ENCODE peak calls at places on chromosome 14, in ten cellular contexts. One of them, this sample, is unnamed.

GRCh38 chr14:24367506-24368214 is at the start of gene NFATC4:
- DNase-seq in Ammon's horn: peak
- DNase-seq in retina: peak
- DNase-seq in EH: peak
- DNase-seq in NCI-H1417 treated with DMSO at 0.1 percent for 48 hours: peak
- DNase-seq in AG08396: peak
- DNase-seq in globus pallidus: peak
- DNase-seq in effector memory CD8-positive, alpha-beta T cell: no peak
- DNase-seq in non-pigmented ciliary epithelial cell: peak
- DNase-seq in activated CD4-positive, CD25-positive, alpha-beta regulatory T cell: no peak
- DNase-seq in this sample: peak

GRCh38 chr14:77036484-77037337 is 8.2 kb upstream of the IRF2BPL start:
- DNase-seq in EH: no peak
- DNase-seq in AG08396: no peak
- DNase-seq in NCI-H1417 treated with DMSO at 0.1 percent for 48 hours: no peak
- DNase-seq in retina: peak
- DNase-seq in effector memory CD8-positive, alpha-beta T cell: no peak
- DNase-seq in activated CD4-positive, CD25-positive, alpha-beta regulatory T cell: no peak
- DNase-seq in Ammon's horn: no peak
- DNase-seq in globus pallidus: no peak
- DNase-seq in non-pigmented ciliary epithelial cell: no peak
- DNase-seq in this sample: no peak

GRCh38 chr14:97603201-97603600 is 806.0 kb downstream of the VRK1 start:
- DNase-seq in non-pigmented ciliary epithelial cell: no peak
- DNase-seq in activated CD4-positive, CD25-positive, alpha-beta regulatory T cell: no peak
- DNase-seq in AG08396: no peak
- DNase-seq in NCI-H1417 treated with DMSO at 0.1 percent for 48 hours: no peak
- DNase-seq in globus pallidus: no peak
- DNase-seq in retina: no peak
- DNase-seq in EH: no peak
- DNase-seq in Ammon's horn: no peak
- DNase-seq in effector memory CD8-positive, alpha-beta T cell: peak
- DNase-seq in this sample: no peak

GRCh38 chr14:29749327-29749726 is 178.3 kb downstream of the PRKD1 start:
- DNase-seq in effector memory CD8-positive, alpha-beta T cell: no peak
- DNase-seq in AG08396: peak
- DNase-seq in retina: no peak
- DNase-seq in non-pigmented ciliary epithelial cell: no peak
- DNase-seq in Ammon's horn: no peak
- DNase-seq in globus pallidus: no peak
- DNase-seq in EH: peak
- DNase-seq in activated CD4-positive, CD25-positive, alpha-beta regulatory T cell: no peak
- DNase-seq in NCI-H1417 treated with DMSO at 0.1 percent for 48 hours: no peak
- DNase-seq in this sample: no peak

GRCh38 chr14:103516426-103517171 is 6.0 kb downstream of the CKB start:
- DNase-seq in activated CD4-positive, CD25-positive, alpha-beta regulatory T cell: no peak
- DNase-seq in EH: no peak
- DNase-seq in retina: no peak
- DNase-seq in effector memory CD8-positive, alpha-beta T cell: no peak
- DNase-seq in globus pallidus: peak
- DNase-seq in AG08396: no peak
- DNase-seq in NCI-H1417 treated with DMSO at 0.1 percent for 48 hours: no peak
- DNase-seq in Ammon's horn: no peak
- DNase-seq in non-pigmented ciliary epithelial cell: no peak
- DNase-seq in this sample: no peak

GRCh38 chr14:104897286-104898194 is 27.1 kb upstream of the PLD4 start:
- DNase-seq in NCI-H1417 treated with DMSO at 0.1 percent for 48 hours: no peak
- DNase-seq in EH: no peak
- DNase-seq in activated CD4-positive, CD25-positive, alpha-beta regulatory T cell: no peak
- DNase-seq in non-pigmented ciliary epithelial cell: no peak
- DNase-seq in AG08396: no peak
- DNase-seq in effector memory CD8-positive, alpha-beta T cell: no peak
- DNase-seq in globus pallidus: no peak
- DNase-seq in Ammon's horn: peak
- DNase-seq in retina: no peak
- DNase-seq in this sample: no peak

GRCh38 chr14:70358631-70359030 is 852 bp downstream of the COX16 start:
- DNase-seq in AG08396: peak
- DNase-seq in activated CD4-positive, CD25-positive, alpha-beta regulatory T cell: no peak
- DNase-seq in effector memory CD8-positive, alpha-beta T cell: no peak
- DNase-seq in non-pigmented ciliary epithelial cell: no peak
- DNase-seq in Ammon's horn: no peak
- DNase-seq in EH: peak
- DNase-seq in retina: no peak
- DNase-seq in NCI-H1417 treated with DMSO at 0.1 percent for 48 hours: no peak
- DNase-seq in globus pallidus: no peak
- DNase-seq in this sample: no peak

GRCh38 chr14:36443374-36443773 is 76.7 kb downstream of the NKX2-1 start:
- DNase-seq in globus pallidus: no peak
- DNase-seq in NCI-H1417 treated with DMSO at 0.1 percent for 48 hours: peak
- DNase-seq in EH: no peak
- DNase-seq in retina: no peak
- DNase-seq in Ammon's horn: no peak
- DNase-seq in activated CD4-positive, CD25-positive, alpha-beta regulatory T cell: no peak
- DNase-seq in effector memory CD8-positive, alpha-beta T cell: no peak
- DNase-seq in non-pigmented ciliary epithelial cell: no peak
- DNase-seq in AG08396: no peak
- DNase-seq in this sample: peak

GRCh38 chr14:81331229-81332026 is 68.7 kb downstream of the STON2 start:
- DNase-seq in EH: no peak
- DNase-seq in retina: peak
- DNase-seq in activated CD4-positive, CD25-positive, alpha-beta regulatory T cell: no peak
- DNase-seq in globus pallidus: peak
- DNase-seq in non-pigmented ciliary epithelial cell: no peak
- DNase-seq in NCI-H1417 treated with DMSO at 0.1 percent for 48 hours: no peak
- DNase-seq in Ammon's horn: peak
- DNase-seq in AG08396: no peak
- DNase-seq in effector memory CD8-positive, alpha-beta T cell: no peak
- DNase-seq in this sample: peak

GRCh38 chr14:54864526-54864925 is 38.1 kb downstream of the GCH1 start:
- DNase-seq in AG08396: no peak
- DNase-seq in effector memory CD8-positive, alpha-beta T cell: no peak
- DNase-seq in Ammon's horn: no peak
- DNase-seq in EH: peak
- DNase-seq in retina: no peak
- DNase-seq in NCI-H1417 treated with DMSO at 0.1 percent for 48 hours: no peak
- DNase-seq in globus pallidus: no peak
- DNase-seq in non-pigmented ciliary epithelial cell: no peak
- DNase-seq in activated CD4-positive, CD25-positive, alpha-beta regulatory T cell: no peak
- DNase-seq in this sample: no peak

GRCh38 chr14:23057757-23058653 is 685 bp upstream of the CDH24 start:
- DNase-seq in NCI-H1417 treated with DMSO at 0.1 percent for 48 hours: no peak
- DNase-seq in globus pallidus: peak
- DNase-seq in AG08396: peak
- DNase-seq in activated CD4-positive, CD25-positive, alpha-beta regulatory T cell: no peak
- DNase-seq in retina: peak
- DNase-seq in EH: peak
- DNase-seq in Ammon's horn: peak
- DNase-seq in non-pigmented ciliary epithelial cell: no peak
- DNase-seq in effector memory CD8-positive, alpha-beta T cell: peak
- DNase-seq in this sample: peak

GRCh38 chr14:90400904-90401561 is 4.2 kb downstream of the CALM1 start:
- DNase-seq in effector memory CD8-positive, alpha-beta T cell: no peak
- DNase-seq in retina: no peak
- DNase-seq in activated CD4-positive, CD25-positive, alpha-beta regulatory T cell: no peak
- DNase-seq in Ammon's horn: no peak
- DNase-seq in NCI-H1417 treated with DMSO at 0.1 percent for 48 hours: no peak
- DNase-seq in non-pigmented ciliary epithelial cell: no peak
- DNase-seq in globus pallidus: no peak
- DNase-seq in AG08396: no peak
- DNase-seq in EH: no peak
- DNase-seq in this sample: no peak

GRCh38 chr14:20820063-20820904 is 17.6 kb upstream of the RNASE1 start:
- DNase-seq in activated CD4-positive, CD25-positive, alpha-beta regulatory T cell: no peak
- DNase-seq in Ammon's horn: no peak
- DNase-seq in retina: no peak
- DNase-seq in effector memory CD8-positive, alpha-beta T cell: no peak
- DNase-seq in NCI-H1417 treated with DMSO at 0.1 percent for 48 hours: no peak
- DNase-seq in EH: no peak
- DNase-seq in globus pallidus: no peak
- DNase-seq in AG08396: no peak
- DNase-seq in non-pigmented ciliary epithelial cell: no peak
- DNase-seq in this sample: peak

GRCh38 chr14:49892301-49892635 is 614 bp upstream of the ARF6 start:
- DNase-seq in non-pigmented ciliary epithelial cell: peak
- DNase-seq in EH: peak
- DNase-seq in retina: no peak
- DNase-seq in AG08396: peak
- DNase-seq in globus pallidus: peak
- DNase-seq in activated CD4-positive, CD25-positive, alpha-beta regulatory T cell: no peak
- DNase-seq in Ammon's horn: peak
- DNase-seq in NCI-H1417 treated with DMSO at 0.1 percent for 48 hours: peak
- DNase-seq in effector memory CD8-positive, alpha-beta T cell: peak
- DNase-seq in this sample: no peak

GRCh38 chr14:61322011-61322798 is 826 bp downstream of the PRKCH start:
- DNase-seq in retina: peak
- DNase-seq in non-pigmented ciliary epithelial cell: no peak
- DNase-seq in globus pallidus: no peak
- DNase-seq in EH: no peak
- DNase-seq in Ammon's horn: no peak
- DNase-seq in activated CD4-positive, CD25-positive, alpha-beta regulatory T cell: no peak
- DNase-seq in AG08396: no peak
- DNase-seq in effector memory CD8-positive, alpha-beta T cell: no peak
- DNase-seq in NCI-H1417 treated with DMSO at 0.1 percent for 48 hours: no peak
- DNase-seq in this sample: peak

GRCh38 chr14:68987653-68988036 is 8.5 kb upstream of the ACTN1 start:
- DNase-seq in activated CD4-positive, CD25-positive, alpha-beta regulatory T cell: no peak
- DNase-seq in non-pigmented ciliary epithelial cell: no peak
- DNase-seq in AG08396: no peak
- DNase-seq in NCI-H1417 treated with DMSO at 0.1 percent for 48 hours: no peak
- DNase-seq in Ammon's horn: no peak
- DNase-seq in effector memory CD8-positive, alpha-beta T cell: no peak
- DNase-seq in EH: peak
- DNase-seq in retina: no peak
- DNase-seq in globus pallidus: no peak
- DNase-seq in this sample: peak

GRCh38 chr14:103382375-103382774 is 2.8 kb upstream of the MARK3 start:
- DNase-seq in non-pigmented ciliary epithelial cell: no peak
- DNase-seq in retina: no peak
- DNase-seq in effector memory CD8-positive, alpha-beta T cell: no peak
- DNase-seq in NCI-H1417 treated with DMSO at 0.1 percent for 48 hours: no peak
- DNase-seq in AG08396: peak
- DNase-seq in EH: peak
- DNase-seq in Ammon's horn: no peak
- DNase-seq in activated CD4-positive, CD25-positive, alpha-beta regulatory T cell: no peak
- DNase-seq in globus pallidus: no peak
- DNase-seq in this sample: no peak

GRCh38 chr14:103472939-103473338 is 49.7 kb downstream of the CKB start:
- DNase-seq in globus pallidus: no peak
- DNase-seq in effector memory CD8-positive, alpha-beta T cell: no peak
- DNase-seq in AG08396: no peak
- DNase-seq in EH: peak
- DNase-seq in NCI-H1417 treated with DMSO at 0.1 percent for 48 hours: no peak
- DNase-seq in retina: no peak
- DNase-seq in Ammon's horn: no peak
- DNase-seq in non-pigmented ciliary epithelial cell: no peak
- DNase-seq in activated CD4-positive, CD25-positive, alpha-beta regulatory T cell: no peak
- DNase-seq in this sample: no peak

GRCh38 chr14:99174081-99174851 is 97.7 kb downstream of the BCL11B start:
- DNase-seq in activated CD4-positive, CD25-positive, alpha-beta regulatory T cell: no peak
- DNase-seq in AG08396: no peak
- DNase-seq in retina: no peak
- DNase-seq in EH: no peak
- DNase-seq in NCI-H1417 treated with DMSO at 0.1 percent for 48 hours: no peak
- DNase-seq in globus pallidus: no peak
- DNase-seq in non-pigmented ciliary epithelial cell: no peak
- DNase-seq in Ammon's horn: no peak
- DNase-seq in effector memory CD8-positive, alpha-beta T cell: no peak
- DNase-seq in this sample: no peak

GRCh38 chr14:104390941-104391901 is 188.3 kb upstream of the C14orf180 start:
- DNase-seq in NCI-H1417 treated with DMSO at 0.1 percent for 48 hours: no peak
- DNase-seq in non-pigmented ciliary epithelial cell: no peak
- DNase-seq in Ammon's horn: no peak
- DNase-seq in retina: peak
- DNase-seq in EH: no peak
- DNase-seq in activated CD4-positive, CD25-positive, alpha-beta regulatory T cell: no peak
- DNase-seq in effector memory CD8-positive, alpha-beta T cell: no peak
- DNase-seq in AG08396: no peak
- DNase-seq in globus pallidus: no peak
- DNase-seq in this sample: no peak

GRCh38 chr14:34971381-34971780 is 11.4 kb upstream of the SRP54 start:
- DNase-seq in NCI-H1417 treated with DMSO at 0.1 percent for 48 hours: no peak
- DNase-seq in Ammon's horn: no peak
- DNase-seq in activated CD4-positive, CD25-positive, alpha-beta regulatory T cell: no peak
- DNase-seq in globus pallidus: no peak
- DNase-seq in non-pigmented ciliary epithelial cell: no peak
- DNase-seq in retina: no peak
- DNase-seq in AG08396: peak
- DNase-seq in effector memory CD8-positive, alpha-beta T cell: no peak
- DNase-seq in EH: peak
- DNase-seq in this sample: no peak

GRCh38 chr14:53327716-53328115 is 174.6 kb upstream of the DDHD1 start:
- DNase-seq in activated CD4-positive, CD25-positive, alpha-beta regulatory T cell: no peak
- DNase-seq in retina: no peak
- DNase-seq in Ammon's horn: peak
- DNase-seq in non-pigmented ciliary epithelial cell: peak
- DNase-seq in globus pallidus: no peak
- DNase-seq in NCI-H1417 treated with DMSO at 0.1 percent for 48 hours: no peak
- DNase-seq in AG08396: peak
- DNase-seq in EH: peak
- DNase-seq in effector memory CD8-positive, alpha-beta T cell: no peak
- DNase-seq in this sample: no peak

GRCh38 chr14:95507174-95507573 is 9.3 kb downstream of the SYNE3 start:
- DNase-seq in Ammon's horn: peak
- DNase-seq in globus pallidus: no peak
- DNase-seq in NCI-H1417 treated with DMSO at 0.1 percent for 48 hours: no peak
- DNase-seq in non-pigmented ciliary epithelial cell: no peak
- DNase-seq in activated CD4-positive, CD25-positive, alpha-beta regulatory T cell: no peak
- DNase-seq in AG08396: peak
- DNase-seq in effector memory CD8-positive, alpha-beta T cell: no peak
- DNase-seq in retina: no peak
- DNase-seq in EH: peak
- DNase-seq in this sample: no peak

GRCh38 chr14:63901434-63902085 is 48.8 kb downstream of the SYNE2 start:
- DNase-seq in effector memory CD8-positive, alpha-beta T cell: no peak
- DNase-seq in Ammon's horn: no peak
- DNase-seq in activated CD4-positive, CD25-positive, alpha-beta regulatory T cell: no peak
- DNase-seq in retina: no peak
- DNase-seq in NCI-H1417 treated with DMSO at 0.1 percent for 48 hours: no peak
- DNase-seq in EH: peak
- DNase-seq in non-pigmented ciliary epithelial cell: no peak
- DNase-seq in globus pallidus: no peak
- DNase-seq in AG08396: no peak
- DNase-seq in this sample: no peak

GRCh38 chr14:65414961-65415589 is 2.5 kb downstream of the FUT8 start:
- DNase-seq in effector memory CD8-positive, alpha-beta T cell: peak
- DNase-seq in non-pigmented ciliary epithelial cell: no peak
- DNase-seq in Ammon's horn: peak
- DNase-seq in retina: peak
- DNase-seq in activated CD4-positive, CD25-positive, alpha-beta regulatory T cell: no peak
- DNase-seq in EH: peak
- DNase-seq in globus pallidus: peak
- DNase-seq in NCI-H1417 treated with DMSO at 0.1 percent for 48 hours: no peak
- DNase-seq in AG08396: peak
- DNase-seq in this sample: peak

GRCh38 chr14:95918466-95918865 is 41.8 kb downstream of the TUNAR start:
- DNase-seq in retina: peak
- DNase-seq in Ammon's horn: no peak
- DNase-seq in effector memory CD8-positive, alpha-beta T cell: no peak
- DNase-seq in NCI-H1417 treated with DMSO at 0.1 percent for 48 hours: no peak
- DNase-seq in non-pigmented ciliary epithelial cell: no peak
- DNase-seq in AG08396: no peak
- DNase-seq in EH: no peak
- DNase-seq in globus pallidus: no peak
- DNase-seq in activated CD4-positive, CD25-positive, alpha-beta regulatory T cell: no peak
- DNase-seq in this sample: peak

GRCh38 chr14:93008381-93008780 is 85.4 kb downstream of the CHGA start:
- DNase-seq in activated CD4-positive, CD25-positive, alpha-beta regulatory T cell: no peak
- DNase-seq in EH: peak
- DNase-seq in Ammon's horn: no peak
- DNase-seq in retina: no peak
- DNase-seq in non-pigmented ciliary epithelial cell: no peak
- DNase-seq in AG08396: no peak
- DNase-seq in globus pallidus: peak
- DNase-seq in NCI-H1417 treated with DMSO at 0.1 percent for 48 hours: no peak
- DNase-seq in effector memory CD8-positive, alpha-beta T cell: no peak
- DNase-seq in this sample: no peak

GRCh38 chr14:91573894-91574837 is 64.1 kb upstream of the PPP4R3A start:
- DNase-seq in retina: peak
- DNase-seq in globus pallidus: no peak
- DNase-seq in non-pigmented ciliary epithelial cell: peak
- DNase-seq in AG08396: peak
- DNase-seq in effector memory CD8-positive, alpha-beta T cell: peak
- DNase-seq in NCI-H1417 treated with DMSO at 0.1 percent for 48 hours: peak
- DNase-seq in activated CD4-positive, CD25-positive, alpha-beta regulatory T cell: peak
- DNase-seq in EH: peak
- DNase-seq in Ammon's horn: peak
- DNase-seq in this sample: peak

This sample was measured in neural progenitor cell.